ENCODE peak calls at places on chromosomes 3 and 15, in six cellular contexts. One of them, this sample, is unnamed.

GRCh38 chr15:59885832-59886231 is 118.3 kb upstream of the FOXB1 start:
- DNase-seq in mammary epithelial cell: peak; percentile 90
- DNase-seq in OCI-LY7: no peak
- DNase-seq in IMR-90: no peak
- DNase-seq in K562: no peak
- DNase-seq in GM23338: peak; percentile 3
- DNase-seq in this sample: no peak

GRCh38 chr3:150956376-150956775 is 16.2 kb downstream of the CLRN1 start:
- DNase-seq in mammary epithelial cell: peak; percentile 52
- DNase-seq in OCI-LY7: no peak
- DNase-seq in IMR-90: peak; percentile 42
- DNase-seq in K562: no peak
- DNase-seq in GM23338: no peak
- DNase-seq in this sample: no peak

GRCh38 chr3:124993462-124993861 is 58.9 kb upstream of the MUC13 start:
- DNase-seq in mammary epithelial cell: no peak
- DNase-seq in OCI-LY7: no peak
- DNase-seq in IMR-90: no peak
- DNase-seq in K562: no peak
- DNase-seq in GM23338: no peak
- DNase-seq in this sample: no peak

GRCh38 chr3:6861989-6862879 is 1.3 kb downstream of the GRM7 start:
- DNase-seq in mammary epithelial cell: no peak
- DNase-seq in OCI-LY7: no peak
- DNase-seq in IMR-90: no peak
- DNase-seq in K562: no peak
- DNase-seq in GM23338: no peak
- DNase-seq in this sample: peak; percentile 40

GRCh38 chr3:28151608-28152228 is 89.7 kb upstream of the CMC1 start:
- DNase-seq in mammary epithelial cell: no peak
- DNase-seq in OCI-LY7: no peak
- DNase-seq in IMR-90: no peak
- DNase-seq in K562: no peak
- DNase-seq in GM23338: no peak
- DNase-seq in this sample: no peak

GRCh38 chr15:85625856-85626255 is 168.9 kb downstream of the KLHL25 start:
- DNase-seq in mammary epithelial cell: peak; percentile 59
- DNase-seq in OCI-LY7: no peak
- DNase-seq in IMR-90: peak; percentile 96
- DNase-seq in K562: no peak
- DNase-seq in GM23338: no peak
- DNase-seq in this sample: no peak

GRCh38 chr3:184474907-184475306 is 86.7 kb upstream of the EPHB3 start:
- DNase-seq in mammary epithelial cell: no peak
- DNase-seq in OCI-LY7: no peak
- DNase-seq in IMR-90: no peak
- DNase-seq in K562: no peak
- DNase-seq in GM23338: no peak
- DNase-seq in this sample: no peak

GRCh38 chr3:115704661-115705338 is 81.5 kb downstream of the GAP43 start:
- DNase-seq in mammary epithelial cell: no peak
- DNase-seq in OCI-LY7: no peak
- DNase-seq in IMR-90: peak; percentile 75
- DNase-seq in K562: no peak
- DNase-seq in GM23338: no peak
- DNase-seq in this sample: no peak

GRCh38 chr15:41018534-41018933 is 65.3 kb downstream of the CHAC1 start:
- DNase-seq in mammary epithelial cell: peak; percentile 37
- DNase-seq in OCI-LY7: no peak
- DNase-seq in IMR-90: peak; percentile 65
- DNase-seq in K562: no peak
- DNase-seq in GM23338: peak; percentile 28
- DNase-seq in this sample: peak; percentile 16

GRCh38 chr3:72756900-72757299 is 91.3 kb downstream of the SHQ1 start:
- DNase-seq in mammary epithelial cell: no peak
- DNase-seq in OCI-LY7: peak; percentile 95
- DNase-seq in IMR-90: no peak
- DNase-seq in K562: no peak
- DNase-seq in GM23338: no peak
- DNase-seq in this sample: no peak

GRCh38 chr15:61038387-61038786 is 190.7 kb downstream of the RORA start:
- DNase-seq in mammary epithelial cell: no peak
- DNase-seq in OCI-LY7: no peak
- DNase-seq in IMR-90: peak; percentile 44
- DNase-seq in K562: no peak
- DNase-seq in GM23338: no peak
- DNase-seq in this sample: no peak

GRCh38 chr3:83063457-83063856 is 1302.0 kb upstream of the GBE1 start:
- DNase-seq in mammary epithelial cell: no peak
- DNase-seq in OCI-LY7: no peak
- DNase-seq in IMR-90: no peak
- DNase-seq in K562: no peak
- DNase-seq in GM23338: no peak
- DNase-seq in this sample: no peak

GRCh38 chr15:28107894-28108255 is 8.8 kb upstream of the OCA2 start:
- DNase-seq in mammary epithelial cell: no peak
- DNase-seq in OCI-LY7: no peak
- DNase-seq in IMR-90: no peak
- DNase-seq in K562: no peak
- DNase-seq in GM23338: no peak
- DNase-seq in this sample: no peak

GRCh38 chr15:45732544-45733130 is 97.8 kb downstream of the SQOR start:
- DNase-seq in mammary epithelial cell: no peak
- DNase-seq in OCI-LY7: no peak
- DNase-seq in IMR-90: no peak
- DNase-seq in K562: no peak
- DNase-seq in GM23338: no peak
- DNase-seq in this sample: peak; percentile 57

GRCh38 chr3:7536510-7536909 is 675.6 kb downstream of the GRM7 start:
- DNase-seq in mammary epithelial cell: no peak
- DNase-seq in OCI-LY7: no peak
- DNase-seq in IMR-90: no peak
- DNase-seq in K562: no peak
- DNase-seq in GM23338: no peak
- DNase-seq in this sample: no peak

GRCh38 chr3:157700405-157700804 is 197.2 kb upstream of the VEPH1 start:
- DNase-seq in mammary epithelial cell: peak; percentile 1
- DNase-seq in OCI-LY7: no peak
- DNase-seq in IMR-90: peak; percentile 1
- DNase-seq in K562: no peak
- DNase-seq in GM23338: peak; percentile 40
- DNase-seq in this sample: peak; percentile 40

GRCh38 chr15:62742409-62743171 is 300.0 kb upstream of the TPM1 start:
- DNase-seq in mammary epithelial cell: peak; percentile 70
- DNase-seq in OCI-LY7: peak; percentile 55
- DNase-seq in IMR-90: peak; percentile 90
- DNase-seq in K562: peak; percentile 56
- DNase-seq in GM23338: peak; percentile 84
- DNase-seq in this sample: peak; percentile 81

GRCh38 chr15:92655178-92655995 is at the start of gene FAM174B:
- DNase-seq in mammary epithelial cell: no peak
- DNase-seq in OCI-LY7: no peak
- DNase-seq in IMR-90: no peak
- DNase-seq in K562: no peak
- DNase-seq in GM23338: peak; percentile 84
- DNase-seq in this sample: peak; percentile 84

GRCh38 chr3:128340198-128340903 is 126.3 kb downstream of the DNAJB8 start:
- DNase-seq in mammary epithelial cell: no peak
- DNase-seq in OCI-LY7: no peak
- DNase-seq in IMR-90: no peak
- DNase-seq in K562: no peak
- DNase-seq in GM23338: no peak
- DNase-seq in this sample: no peak

GRCh38 chr3:78855190-78855589 is 912.6 kb downstream of the ROBO1 start:
- DNase-seq in mammary epithelial cell: no peak
- DNase-seq in OCI-LY7: no peak
- DNase-seq in IMR-90: no peak
- DNase-seq in K562: no peak
- DNase-seq in GM23338: no peak
- DNase-seq in this sample: no peak

GRCh38 chr15:90872481-90873184 is 4.2 kb downstream of the FURIN start:
- DNase-seq in mammary epithelial cell: peak; percentile 86
- DNase-seq in OCI-LY7: no peak
- DNase-seq in IMR-90: peak; percentile 80
- DNase-seq in K562: peak; percentile 40
- DNase-seq in GM23338: no peak
- DNase-seq in this sample: no peak

GRCh38 chr3:8869613-8870012 is 93.7 kb downstream of the RAD18 start:
- DNase-seq in mammary epithelial cell: peak; percentile 99
- DNase-seq in OCI-LY7: no peak
- DNase-seq in IMR-90: peak; percentile 99
- DNase-seq in K562: no peak
- DNase-seq in GM23338: no peak
- DNase-seq in this sample: no peak

GRCh38 chr3:34012102-34012461 is 213.7 kb downstream of the PDCD6IP start:
- DNase-seq in mammary epithelial cell: peak; percentile 93
- DNase-seq in OCI-LY7: no peak
- DNase-seq in IMR-90: peak; percentile 100
- DNase-seq in K562: peak; percentile 31
- DNase-seq in GM23338: no peak
- DNase-seq in this sample: peak; percentile 14

GRCh38 chr3:58874795-58875194 is 175.0 kb downstream of the CFAP20DC start:
- DNase-seq in mammary epithelial cell: peak; percentile 98
- DNase-seq in OCI-LY7: no peak
- DNase-seq in IMR-90: peak; percentile 62
- DNase-seq in K562: no peak
- DNase-seq in GM23338: no peak
- DNase-seq in this sample: no peak

GRCh38 chr3:155313303-155313702 is 19.8 kb upstream of the STRIT1 start:
- DNase-seq in mammary epithelial cell: no peak
- DNase-seq in OCI-LY7: no peak
- DNase-seq in IMR-90: no peak
- DNase-seq in K562: no peak
- DNase-seq in GM23338: no peak
- DNase-seq in this sample: no peak

GRCh38 chr3:127622031-127622430 is 7.0 kb upstream of the PODXL2 start:
- DNase-seq in mammary epithelial cell: no peak
- DNase-seq in OCI-LY7: no peak
- DNase-seq in IMR-90: no peak
- DNase-seq in K562: no peak
- DNase-seq in GM23338: no peak
- DNase-seq in this sample: no peak

GRCh38 chr3:112334709-112335108 is 1.8 kb downstream of the CD200 start:
- DNase-seq in mammary epithelial cell: no peak
- DNase-seq in OCI-LY7: no peak
- DNase-seq in IMR-90: no peak
- DNase-seq in K562: no peak
- DNase-seq in GM23338: no peak
- DNase-seq in this sample: no peak

GRCh38 chr3:122646146-122646988 is 34.3 kb upstream of the PARP14 start:
- DNase-seq in mammary epithelial cell: no peak
- DNase-seq in OCI-LY7: peak; percentile 50
- DNase-seq in IMR-90: no peak
- DNase-seq in K562: no peak
- DNase-seq in GM23338: no peak
- DNase-seq in this sample: no peak

GRCh38 chr15:77542491-77543001 is 90.2 kb downstream of the LINGO1 start:
- DNase-seq in mammary epithelial cell: peak; percentile 68
- DNase-seq in OCI-LY7: no peak
- DNase-seq in IMR-90: peak; percentile 53
- DNase-seq in K562: no peak
- DNase-seq in GM23338: no peak
- DNase-seq in this sample: no peak
- H3K27ac ChIP-seq in mammary epithelial cell: peak overlapping the region; percentile 9
- H3K27ac ChIP-seq in OCI-LY7: no peak overlapping the region
- H3K27ac ChIP-seq in IMR-90: no peak overlapping the region
- H3K27ac ChIP-seq in K562: no peak overlapping the region
- H3K27ac ChIP-seq in GM23338: no peak overlapping the region
- H3K27ac ChIP-seq in this sample: no peak overlapping the region

GRCh38 chr15:73800662-73801345 is 47.7 kb upstream of the INSYN1 start:
- DNase-seq in mammary epithelial cell: peak; percentile 43
- DNase-seq in OCI-LY7: no peak
- DNase-seq in IMR-90: peak; percentile 87
- DNase-seq in K562: no peak
- DNase-seq in GM23338: no peak
- DNase-seq in this sample: no peak
- H2AFZ ChIP-seq in mammary epithelial cell: no peak overlapping the region
- H2AFZ ChIP-seq in OCI-LY7: no peak overlapping the region
- H2AFZ ChIP-seq in IMR-90: peak overlapping the region; percentile 80
- H2AFZ ChIP-seq in K562: no peak overlapping the region
- H2AFZ ChIP-seq in GM23338: no peak overlapping the region
- H2AFZ ChIP-seq in this sample: no peak overlapping the region

DNA sequence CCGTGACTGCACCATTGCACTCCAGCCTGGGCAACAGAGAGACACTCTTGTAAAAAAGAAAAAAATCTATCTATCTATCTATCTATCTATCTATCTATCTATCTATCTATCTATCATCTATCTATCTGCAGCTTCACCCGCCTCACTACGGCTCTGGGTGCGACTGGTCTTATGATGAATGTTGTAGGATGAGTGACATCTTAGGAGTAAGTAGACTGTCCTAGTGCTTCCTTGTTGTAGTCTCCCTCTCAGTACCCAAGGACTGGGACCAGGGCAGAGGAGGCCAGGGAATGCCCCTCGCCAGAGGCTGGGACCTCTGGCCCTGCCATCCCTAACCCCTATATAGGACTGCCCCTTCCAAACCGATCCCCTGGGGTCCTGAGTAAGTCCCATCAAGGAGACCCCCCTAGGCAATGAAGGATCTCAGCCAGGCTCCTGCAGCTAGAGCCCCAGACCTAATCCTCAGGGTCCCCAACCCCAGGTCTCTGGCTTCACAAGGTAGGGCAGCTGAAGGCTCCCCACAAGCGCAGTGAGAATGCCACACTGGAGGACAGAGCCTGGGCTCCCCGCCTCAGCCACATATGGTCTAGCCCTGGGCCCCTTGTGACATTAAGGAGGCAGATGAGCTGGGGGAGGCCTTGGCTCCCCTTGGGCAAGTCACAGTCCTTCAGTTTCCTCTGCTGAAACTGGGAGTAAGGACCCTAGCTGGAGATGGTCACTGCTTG is 880 bp upstream of the SEC13 start:
- DNase-seq in mammary epithelial cell: no peak
- DNase-seq in OCI-LY7: no peak
- DNase-seq in IMR-90: no peak
- DNase-seq in K562: no peak
- DNase-seq in GM23338: no peak
- DNase-seq in this sample: no peak
- H3K27ac ChIP-seq in mammary epithelial cell: no peak overlapping the region
- H3K27ac ChIP-seq in OCI-LY7: no peak overlapping the region
- H3K27ac ChIP-seq in IMR-90: no peak overlapping the region
- H3K27ac ChIP-seq in K562: no peak overlapping the region
- H3K27ac ChIP-seq in GM23338: no peak overlapping the region
- H3K27ac ChIP-seq in this sample: no peak overlapping the region

DNA sequence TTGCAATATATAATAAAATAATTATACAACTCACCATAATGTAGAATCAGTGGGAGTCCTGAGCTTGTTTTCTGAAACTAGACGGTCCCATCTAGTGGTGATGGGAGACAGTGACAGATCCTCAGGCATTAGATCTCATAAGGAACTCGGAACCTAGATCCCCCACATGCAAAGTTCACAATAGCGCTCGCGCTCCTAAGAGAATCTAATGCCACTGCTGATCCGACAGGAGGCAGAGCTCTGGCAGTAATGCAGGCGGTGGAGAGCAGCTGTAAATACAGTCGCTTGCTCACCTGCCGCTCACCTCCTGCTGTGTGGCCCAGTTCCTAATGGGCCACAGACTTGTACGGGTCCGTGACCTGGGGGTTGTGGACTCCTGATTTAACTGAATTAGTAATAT is 87.8 kb downstream of the P3H2 start:
- DNase-seq in mammary epithelial cell: no peak
- DNase-seq in OCI-LY7: no peak
- DNase-seq in IMR-90: no peak
- DNase-seq in K562: no peak
- DNase-seq in GM23338: peak; percentile 82
- DNase-seq in this sample: peak; percentile 66
- H2AFZ ChIP-seq in mammary epithelial cell: no peak overlapping the region
- H2AFZ ChIP-seq in OCI-LY7: no peak overlapping the region
- H2AFZ ChIP-seq in IMR-90: no peak overlapping the region
- H2AFZ ChIP-seq in K562: no peak overlapping the region
- H2AFZ ChIP-seq in GM23338: no peak overlapping the region
- H2AFZ ChIP-seq in this sample: no peak overlapping the region